ENCODE peak calls at places on chromosome 15, in six cellular contexts. N, K, S, O, M and Z are unnamed samples. For H3K36me3, the result is how much of the 10 kb centered on the place peaks cover.

GRCh38 chr15:93141373-93141790 is 52.4 kb upstream of the RGMA start:
- DNase-seq in N (no peak), K (no peak), S (no peak), O (no peak), M (no peak), Z (no peak)

GRCh38 chr15:51907136-51907862 is 64.3 kb downstream of the LEO1 start:
- DNase-seq in N (peak), K (no peak), S (no peak), O (no peak), M (peak), Z (no peak)

GRCh38 chr15:56042523-56042922 is 49.1 kb upstream of the NEDD4 start:
- DNase-seq in N (no peak), K (no peak), S (no peak), O (no peak), M (no peak), Z (no peak)

GRCh38 chr15:76098685-76099084 is 38.9 kb downstream of the TMEM266 start:
- DNase-seq in N (no peak), K (no peak), S (no peak), O (no peak), M (no peak), Z (no peak)

GRCh38 chr15:31504462-31504839 is 177.8 kb downstream of the KLF13 start:
- DNase-seq in N (no peak), K (no peak), S (no peak), O (no peak), M (no peak), Z (no peak)

GRCh38 chr15:89129816-89130134 is 41.5 kb downstream of the ABHD2 start:
- DNase-seq in N (no peak), K (no peak), S (no peak), O (no peak), M (no peak), Z (no peak)

GRCh38 chr15:99082798-99083197 is 22.1 kb upstream of the SYNM start:
- DNase-seq in N (no peak), K (no peak), S (no peak), O (no peak), M (no peak), Z (no peak)

GRCh38 chr15:66700412-66700801 is 1.6 kb upstream of the SMAD6 start:
- DNase-seq in N (no peak), K (no peak), S (no peak), O (no peak), M (no peak), Z (no peak)

GRCh38 chr15:60721706-60722105 is 242.8 kb upstream of the ICE2 start:
- DNase-seq in N (no peak), K (no peak), S (peak), O (no peak), M (peak), Z (no peak)

GRCh38 chr15:65208656-65209055 is 2.6 kb downstream of the CILP start:
- DNase-seq in N (no peak), K (no peak), S (no peak), O (no peak), M (no peak), Z (no peak)

DNA sequence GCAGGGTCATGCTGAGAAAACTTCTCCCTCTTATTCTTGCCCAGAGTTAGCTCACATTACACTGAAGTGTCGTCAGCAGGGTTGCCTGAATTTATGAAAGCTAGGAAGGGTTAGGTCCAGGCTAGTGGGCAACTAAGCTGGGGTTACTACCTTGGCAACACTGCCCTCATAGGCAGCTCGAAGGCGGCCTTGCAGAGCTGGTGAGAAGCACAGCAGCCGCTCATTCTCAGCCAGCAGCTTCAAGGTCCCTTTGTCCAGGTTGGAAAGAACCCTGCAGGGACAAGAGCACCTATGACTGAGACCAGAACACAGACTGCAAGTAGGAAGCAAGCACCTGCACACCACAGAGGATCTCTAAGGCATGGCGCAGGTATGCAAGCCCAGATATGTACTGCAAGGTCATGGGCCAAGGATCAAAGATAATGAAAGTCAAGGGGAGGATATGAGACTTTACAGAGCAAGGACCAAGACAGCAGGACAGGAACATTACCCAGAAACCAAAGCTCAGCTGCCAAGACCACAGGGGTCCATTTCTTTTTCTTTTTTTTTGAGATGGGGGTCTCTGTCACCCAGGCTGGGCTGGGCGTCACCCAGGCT is 2.8 kb downstream of the CDAN1 start:
- DNase-seq in N (no peak), K (no peak), S (no peak), O (no peak), M (no peak), Z (no peak)
- H3K36me3 ChIP-seq in N (under half), K (under half), S (under half), O (half or more), M (under half), Z (half or more)

DNA sequence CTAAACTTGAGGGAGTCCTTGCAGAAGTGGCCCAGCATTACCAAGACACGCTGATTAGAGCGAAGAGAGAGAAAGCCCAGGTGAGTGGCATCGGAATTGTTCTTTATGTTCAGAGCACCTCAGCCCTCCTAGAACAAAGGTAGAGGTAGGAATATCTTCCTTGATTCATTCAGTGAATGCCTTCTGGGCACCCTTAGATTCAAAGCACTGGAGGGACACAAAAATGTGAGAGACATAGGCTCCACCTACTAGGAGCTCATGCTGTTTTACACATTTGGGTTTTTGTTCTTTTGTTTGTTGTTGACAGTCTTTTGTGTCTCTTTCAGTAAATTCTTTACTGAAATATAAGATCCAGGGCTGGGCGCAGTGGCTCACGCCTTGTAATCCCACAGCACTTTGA is 68.2 kb downstream of the IQGAP1 start:
- DNase-seq in N (peak), K (no peak), S (no peak), O (no peak), M (no peak), Z (no peak)
- H3K36me3 ChIP-seq in N (under half), K (half or more), S (under half), O (half or more), M (under half), Z (half or more)

GRCh38 chr15:73286356-73286755 is 82.4 kb downstream of the HCN4 start:
- DNase-seq in N (no peak), K (no peak), S (no peak), O (no peak), M (no peak), Z (no peak)

GRCh38 chr15:73283341-73283962 is 85.3 kb downstream of the HCN4 start:
- DNase-seq in N (no peak), K (no peak), S (no peak), O (no peak), M (no peak), Z (no peak)

GRCh38 chr15:73287019-73287418 is 81.7 kb downstream of the HCN4 start:
- DNase-seq in N (no peak), K (no peak), S (no peak), O (no peak), M (no peak), Z (no peak)

GRCh38 chr15:73282567-73283200 is 86.1 kb downstream of the HCN4 start:
- DNase-seq in N (no peak), K (no peak), S (no peak), O (no peak), M (no peak), Z (no peak)

GRCh38 chr15:73284073-73284472 is 84.7 kb downstream of the HCN4 start:
- DNase-seq in N (no peak), K (no peak), S (no peak), O (no peak), M (peak), Z (no peak)
- H3K36me3 ChIP-seq in N (under half), K (under half), S (under half), O (half or more), M (under half), Z (half or more)

GRCh38 chr15:80439140-80439539 is 35.0 kb downstream of the ARNT2 start:
- DNase-seq in N (no peak), K (no peak), S (no peak), O (no peak), M (no peak), Z (no peak)
- H3K36me3 ChIP-seq in N (under half), K (under half), S (under half), O (under half), M (under half), Z (under half)

GRCh38 chr15:57522148-57522547 is 69.6 kb upstream of the MYZAP start:
- DNase-seq in N (no peak), K (peak), S (no peak), O (no peak), M (no peak), Z (no peak)
- H3K36me3 ChIP-seq in N (under half), K (under half), S (under half), O (under half), M (under half), Z (under half)